ENCODE peak calls at places on chromosomes 2 and 18, in nine cellular contexts. One of them, this sample, is unnamed.

GRCh38 chr2:150478206-150478974 is 9.1 kb downstream of the RND3 start:
- DNase-seq in AG20443: no peak
- DNase-seq in ELF-1: peak
- DNase-seq in NCI-H345: no peak
- DNase-seq in activated T-cell treated with anti-CD3 and anti-CD28 coated beads, Interleukin-2, amount 50 U/mL, for 1 hour: no peak
- DNase-seq in stimulated activated CD4-positive, alpha-beta T cell treated with anti-CD3 and anti-CD28 coated beads, Interleukin-12 subunit alpha, Interleukin-12 subunit beta, amount 100 ng/mL, for 4 hours: no peak
- DNase-seq in T-helper 9 cell: no peak
- DNase-seq in psoas muscle: no peak
- DNase-seq in EL: peak
- DNase-seq in this sample: no peak

GRCh38 chr2:184890311-184890710 is 292.0 kb downstream of the ZNF804A start:
- DNase-seq in AG20443: no peak
- DNase-seq in ELF-1: no peak
- DNase-seq in NCI-H345: no peak
- DNase-seq in activated T-cell treated with anti-CD3 and anti-CD28 coated beads, Interleukin-2, amount 50 U/mL, for 1 hour: no peak
- DNase-seq in stimulated activated CD4-positive, alpha-beta T cell treated with anti-CD3 and anti-CD28 coated beads, Interleukin-12 subunit alpha, Interleukin-12 subunit beta, amount 100 ng/mL, for 4 hours: no peak
- DNase-seq in T-helper 9 cell: no peak
- DNase-seq in psoas muscle: no peak
- DNase-seq in EL: no peak
- DNase-seq in this sample: no peak

GRCh38 chr2:179842498-179843153 is 18.8 kb downstream of the ZNF385B start:
- DNase-seq in AG20443: no peak
- DNase-seq in ELF-1: peak
- DNase-seq in NCI-H345: no peak
- DNase-seq in activated T-cell treated with anti-CD3 and anti-CD28 coated beads, Interleukin-2, amount 50 U/mL, for 1 hour: no peak
- DNase-seq in stimulated activated CD4-positive, alpha-beta T cell treated with anti-CD3 and anti-CD28 coated beads, Interleukin-12 subunit alpha, Interleukin-12 subunit beta, amount 100 ng/mL, for 4 hours: no peak
- DNase-seq in T-helper 9 cell: no peak
- DNase-seq in psoas muscle: no peak
- DNase-seq in EL: peak
- DNase-seq in this sample: no peak

GRCh38 chr2:226213717-226214116 is 585.9 kb downstream of the IRS1 start:
- DNase-seq in AG20443: peak
- DNase-seq in ELF-1: no peak
- DNase-seq in NCI-H345: no peak
- DNase-seq in activated T-cell treated with anti-CD3 and anti-CD28 coated beads, Interleukin-2, amount 50 U/mL, for 1 hour: no peak
- DNase-seq in stimulated activated CD4-positive, alpha-beta T cell treated with anti-CD3 and anti-CD28 coated beads, Interleukin-12 subunit alpha, Interleukin-12 subunit beta, amount 100 ng/mL, for 4 hours: no peak
- DNase-seq in T-helper 9 cell: no peak
- DNase-seq in psoas muscle: no peak
- DNase-seq in EL: peak
- DNase-seq in this sample: no peak

GRCh38 chr2:17803492-17803891 is 12.8 kb upstream of the MSGN1 start:
- DNase-seq in AG20443: no peak
- DNase-seq in ELF-1: no peak
- DNase-seq in NCI-H345: no peak
- DNase-seq in activated T-cell treated with anti-CD3 and anti-CD28 coated beads, Interleukin-2, amount 50 U/mL, for 1 hour: no peak
- DNase-seq in stimulated activated CD4-positive, alpha-beta T cell treated with anti-CD3 and anti-CD28 coated beads, Interleukin-12 subunit alpha, Interleukin-12 subunit beta, amount 100 ng/mL, for 4 hours: no peak
- DNase-seq in T-helper 9 cell: no peak
- DNase-seq in psoas muscle: no peak
- DNase-seq in EL: no peak
- DNase-seq in this sample: no peak

GRCh38 chr2:85413592-85414421 is 3.6 kb upstream of the CAPG start:
- DNase-seq in AG20443: peak
- DNase-seq in ELF-1: peak
- DNase-seq in NCI-H345: no peak
- DNase-seq in activated T-cell treated with anti-CD3 and anti-CD28 coated beads, Interleukin-2, amount 50 U/mL, for 1 hour: peak
- DNase-seq in stimulated activated CD4-positive, alpha-beta T cell treated with anti-CD3 and anti-CD28 coated beads, Interleukin-12 subunit alpha, Interleukin-12 subunit beta, amount 100 ng/mL, for 4 hours: peak
- DNase-seq in T-helper 9 cell: no peak
- DNase-seq in psoas muscle: no peak
- DNase-seq in EL: peak
- DNase-seq in this sample: no peak

GRCh38 chr2:196464311-196464710 is 175.2 kb upstream of the CCDC150 start:
- DNase-seq in AG20443: no peak
- DNase-seq in ELF-1: no peak
- DNase-seq in NCI-H345: no peak
- DNase-seq in activated T-cell treated with anti-CD3 and anti-CD28 coated beads, Interleukin-2, amount 50 U/mL, for 1 hour: no peak
- DNase-seq in stimulated activated CD4-positive, alpha-beta T cell treated with anti-CD3 and anti-CD28 coated beads, Interleukin-12 subunit alpha, Interleukin-12 subunit beta, amount 100 ng/mL, for 4 hours: no peak
- DNase-seq in T-helper 9 cell: no peak
- DNase-seq in psoas muscle: no peak
- DNase-seq in EL: no peak
- DNase-seq in this sample: no peak

GRCh38 chr2:101296314-101296809 is 12.1 kb downstream of the RNF149 start:
- DNase-seq in AG20443: peak
- DNase-seq in ELF-1: no peak
- DNase-seq in NCI-H345: no peak
- DNase-seq in activated T-cell treated with anti-CD3 and anti-CD28 coated beads, Interleukin-2, amount 50 U/mL, for 1 hour: no peak
- DNase-seq in stimulated activated CD4-positive, alpha-beta T cell treated with anti-CD3 and anti-CD28 coated beads, Interleukin-12 subunit alpha, Interleukin-12 subunit beta, amount 100 ng/mL, for 4 hours: no peak
- DNase-seq in T-helper 9 cell: no peak
- DNase-seq in psoas muscle: no peak
- DNase-seq in EL: peak
- DNase-seq in this sample: no peak

GRCh38 chr18:47204908-47205522 is 28.9 kb upstream of the IER3IP1 start:
- DNase-seq in AG20443: peak
- DNase-seq in ELF-1: peak
- DNase-seq in NCI-H345: peak
- DNase-seq in activated T-cell treated with anti-CD3 and anti-CD28 coated beads, Interleukin-2, amount 50 U/mL, for 1 hour: peak
- DNase-seq in stimulated activated CD4-positive, alpha-beta T cell treated with anti-CD3 and anti-CD28 coated beads, Interleukin-12 subunit alpha, Interleukin-12 subunit beta, amount 100 ng/mL, for 4 hours: peak
- DNase-seq in T-helper 9 cell: peak
- DNase-seq in psoas muscle: no peak
- DNase-seq in EL: peak
- DNase-seq in this sample: peak

GRCh38 chr18:63177822-63178525 is 141.6 kb downstream of the BCL2 start:
- DNase-seq in AG20443: peak
- DNase-seq in ELF-1: no peak
- DNase-seq in NCI-H345: no peak
- DNase-seq in activated T-cell treated with anti-CD3 and anti-CD28 coated beads, Interleukin-2, amount 50 U/mL, for 1 hour: no peak
- DNase-seq in stimulated activated CD4-positive, alpha-beta T cell treated with anti-CD3 and anti-CD28 coated beads, Interleukin-12 subunit alpha, Interleukin-12 subunit beta, amount 100 ng/mL, for 4 hours: no peak
- DNase-seq in T-helper 9 cell: no peak
- DNase-seq in psoas muscle: peak
- DNase-seq in EL: no peak
- DNase-seq in this sample: no peak

GRCh38 chr2:25246558-25247290 is 78.3 kb upstream of the POMC start:
- DNase-seq in AG20443: no peak
- DNase-seq in ELF-1: no peak
- DNase-seq in NCI-H345: no peak
- DNase-seq in activated T-cell treated with anti-CD3 and anti-CD28 coated beads, Interleukin-2, amount 50 U/mL, for 1 hour: no peak
- DNase-seq in stimulated activated CD4-positive, alpha-beta T cell treated with anti-CD3 and anti-CD28 coated beads, Interleukin-12 subunit alpha, Interleukin-12 subunit beta, amount 100 ng/mL, for 4 hours: no peak
- DNase-seq in T-helper 9 cell: no peak
- DNase-seq in psoas muscle: no peak
- DNase-seq in EL: no peak
- DNase-seq in this sample: no peak

GRCh38 chr2:61978522-61978921 is 73.0 kb downstream of the COMMD1 start:
- DNase-seq in AG20443: no peak
- DNase-seq in ELF-1: no peak
- DNase-seq in NCI-H345: peak
- DNase-seq in activated T-cell treated with anti-CD3 and anti-CD28 coated beads, Interleukin-2, amount 50 U/mL, for 1 hour: no peak
- DNase-seq in stimulated activated CD4-positive, alpha-beta T cell treated with anti-CD3 and anti-CD28 coated beads, Interleukin-12 subunit alpha, Interleukin-12 subunit beta, amount 100 ng/mL, for 4 hours: no peak
- DNase-seq in T-helper 9 cell: no peak
- DNase-seq in psoas muscle: no peak
- DNase-seq in EL: no peak
- DNase-seq in this sample: no peak

GRCh38 chr18:22489694-22490093 is 72.0 kb upstream of the CTAGE1 start:
- DNase-seq in AG20443: no peak
- DNase-seq in ELF-1: no peak
- DNase-seq in NCI-H345: no peak
- DNase-seq in activated T-cell treated with anti-CD3 and anti-CD28 coated beads, Interleukin-2, amount 50 U/mL, for 1 hour: no peak
- DNase-seq in stimulated activated CD4-positive, alpha-beta T cell treated with anti-CD3 and anti-CD28 coated beads, Interleukin-12 subunit alpha, Interleukin-12 subunit beta, amount 100 ng/mL, for 4 hours: no peak
- DNase-seq in T-helper 9 cell: no peak
- DNase-seq in psoas muscle: no peak
- DNase-seq in EL: peak
- DNase-seq in this sample: no peak

GRCh38 chr2:145777297-145777696 is 1257.4 kb upstream of the ZEB2 start:
- DNase-seq in AG20443: no peak
- DNase-seq in ELF-1: no peak
- DNase-seq in NCI-H345: no peak
- DNase-seq in activated T-cell treated with anti-CD3 and anti-CD28 coated beads, Interleukin-2, amount 50 U/mL, for 1 hour: no peak
- DNase-seq in stimulated activated CD4-positive, alpha-beta T cell treated with anti-CD3 and anti-CD28 coated beads, Interleukin-12 subunit alpha, Interleukin-12 subunit beta, amount 100 ng/mL, for 4 hours: no peak
- DNase-seq in T-helper 9 cell: no peak
- DNase-seq in psoas muscle: no peak
- DNase-seq in EL: peak
- DNase-seq in this sample: no peak

GRCh38 chr2:14815201-14815600 is 182.7 kb downstream of the LRATD1 start:
- DNase-seq in AG20443: no peak
- DNase-seq in ELF-1: no peak
- DNase-seq in NCI-H345: no peak
- DNase-seq in activated T-cell treated with anti-CD3 and anti-CD28 coated beads, Interleukin-2, amount 50 U/mL, for 1 hour: no peak
- DNase-seq in stimulated activated CD4-positive, alpha-beta T cell treated with anti-CD3 and anti-CD28 coated beads, Interleukin-12 subunit alpha, Interleukin-12 subunit beta, amount 100 ng/mL, for 4 hours: no peak
- DNase-seq in T-helper 9 cell: no peak
- DNase-seq in psoas muscle: no peak
- DNase-seq in EL: no peak
- DNase-seq in this sample: no peak

GRCh38 chr2:237541242-237541641 is 25.1 kb upstream of the PRLH start:
- DNase-seq in AG20443: no peak
- DNase-seq in ELF-1: peak
- DNase-seq in NCI-H345: no peak
- DNase-seq in activated T-cell treated with anti-CD3 and anti-CD28 coated beads, Interleukin-2, amount 50 U/mL, for 1 hour: no peak
- DNase-seq in stimulated activated CD4-positive, alpha-beta T cell treated with anti-CD3 and anti-CD28 coated beads, Interleukin-12 subunit alpha, Interleukin-12 subunit beta, amount 100 ng/mL, for 4 hours: no peak
- DNase-seq in T-helper 9 cell: no peak
- DNase-seq in psoas muscle: no peak
- DNase-seq in EL: no peak
- DNase-seq in this sample: no peak

This sample was measured in smooth muscle cell of the brain vasculature.